ENCODE peak calls at places on chromosomes 5 and 9, in eight cellular contexts. T is stomach, D is A549, K is testis, X is body of pancreas, H is NB4, Q is Peyer's patch, L is uterus. Y is an unnamed sample.
A peak's percentile ranks its signal among the peaks of the same experiment; 100 is the strongest.

GRCh38 chr9:107174441-107174840 is 108.6 kb upstream of the RAD23B start:
- DNase-seq in H (peak; percentile 13), L (no peak), Q (no peak), T (no peak), X (no peak), D (no peak), K (no peak), Y (no peak)

GRCh38 chr5:5419291-5420210 is 2.9 kb upstream of the ICE1 start:
- DNase-seq in L (no peak), H (peak; percentile 53), X (peak; percentile 39), K (no peak), Q (no peak), T (no peak), D (peak; percentile 65), Y (no peak)

GRCh38 chr5:107314330-107314729 is 356.4 kb downstream of the EFNA5 start:
- DNase-seq in K (no peak), T (no peak), H (no peak), Q (no peak), X (no peak), D (no peak), L (no peak), Y (no peak)

GRCh38 chr5:116420540-116420939 is 154.1 kb downstream of the SEMA6A start:
- DNase-seq in X (no peak), L (no peak), Q (no peak), H (no peak), D (no peak), T (no peak), K (no peak), Y (no peak)

GRCh38 chr5:145976431-145977155 is 40.2 kb downstream of the SH3RF2 start:
- DNase-seq in Q (no peak), K (no peak), L (no peak), H (peak; percentile 61), T (no peak), X (peak; percentile 51), D (no peak), Y (no peak)

GRCh38 chr5:28408186-28408585 is 1369.8 kb upstream of the CDH9 start:
- DNase-seq in T (no peak), K (no peak), H (no peak), Q (no peak), D (peak; percentile 8), L (no peak), X (no peak), Y (no peak)

GRCh38 chr5:138937392-138938387 is 62.6 kb upstream of the LRRTM2 start:
- DNase-seq in D (no peak), L (no peak), H (no peak), X (no peak), T (peak; percentile 24), K (no peak), Q (no peak), Y (no peak)

GRCh38 chr9:98329281-98329680 is 73.8 kb upstream of the TBC1D2 start:
- DNase-seq in Q (no peak), X (no peak), T (no peak), D (no peak), H (no peak), K (no peak), L (no peak), Y (no peak)

GRCh38 chr5:85462957-85463356 is 1078.3 kb upstream of the EDIL3 start:
- DNase-seq in H (no peak), K (no peak), L (no peak), X (no peak), T (no peak), Q (no peak), D (no peak), Y (no peak)

GRCh38 chr9:78860806-78861475 is 564.0 kb downstream of the PSAT1 start:
- DNase-seq in T (no peak), X (no peak), Q (no peak), H (peak; percentile 4), L (no peak), D (no peak), K (no peak), Y (no peak)

GRCh38 chr5:157828031-157828948 is 30.7 kb downstream of the CLINT1 start:
- DNase-seq in Q (no peak), T (no peak), D (no peak), H (no peak), X (no peak), K (no peak), L (no peak), Y (no peak)

GRCh38 chr9:136665704-136666363 is 3.1 kb downstream of the EGFL7 start:
- DNase-seq in H (no peak), Q (no peak), D (peak; percentile 49), T (no peak), X (no peak), L (no peak), K (no peak), Y (no peak)

GRCh38 chr9:136666364-136667216 is 3.9 kb downstream of the EGFL7 start:
- DNase-seq in K (no peak), X (no peak), D (no peak), H (no peak), T (no peak), L (no peak), Q (no peak), Y (no peak)

GRCh38 chr9:136664000-136664798 is 1.5 kb downstream of the EGFL7 start:
- DNase-seq in T (no peak), X (no peak), D (no peak), H (no peak), K (no peak), L (no peak), Q (no peak), Y (no peak)

GRCh38 chr9:136664799-136665082 is 2.0 kb downstream of the EGFL7 start:
- DNase-seq in K (no peak), T (no peak), X (no peak), H (no peak), L (no peak), D (no peak), Q (no peak), Y (no peak)

GRCh38 chr9:136665111-136665703 is 2.5 kb downstream of the EGFL7 start:
- DNase-seq in L (no peak), D (peak; percentile 76), T (no peak), K (no peak), Q (no peak), X (no peak), H (no peak), Y (no peak)
- TF ChIP-seq POLR2A in L (no peak), D (no peak), T (no peak), K (no peak), Q (no peak), X (no peak), H (no peak), Y (no peak)

DNA sequence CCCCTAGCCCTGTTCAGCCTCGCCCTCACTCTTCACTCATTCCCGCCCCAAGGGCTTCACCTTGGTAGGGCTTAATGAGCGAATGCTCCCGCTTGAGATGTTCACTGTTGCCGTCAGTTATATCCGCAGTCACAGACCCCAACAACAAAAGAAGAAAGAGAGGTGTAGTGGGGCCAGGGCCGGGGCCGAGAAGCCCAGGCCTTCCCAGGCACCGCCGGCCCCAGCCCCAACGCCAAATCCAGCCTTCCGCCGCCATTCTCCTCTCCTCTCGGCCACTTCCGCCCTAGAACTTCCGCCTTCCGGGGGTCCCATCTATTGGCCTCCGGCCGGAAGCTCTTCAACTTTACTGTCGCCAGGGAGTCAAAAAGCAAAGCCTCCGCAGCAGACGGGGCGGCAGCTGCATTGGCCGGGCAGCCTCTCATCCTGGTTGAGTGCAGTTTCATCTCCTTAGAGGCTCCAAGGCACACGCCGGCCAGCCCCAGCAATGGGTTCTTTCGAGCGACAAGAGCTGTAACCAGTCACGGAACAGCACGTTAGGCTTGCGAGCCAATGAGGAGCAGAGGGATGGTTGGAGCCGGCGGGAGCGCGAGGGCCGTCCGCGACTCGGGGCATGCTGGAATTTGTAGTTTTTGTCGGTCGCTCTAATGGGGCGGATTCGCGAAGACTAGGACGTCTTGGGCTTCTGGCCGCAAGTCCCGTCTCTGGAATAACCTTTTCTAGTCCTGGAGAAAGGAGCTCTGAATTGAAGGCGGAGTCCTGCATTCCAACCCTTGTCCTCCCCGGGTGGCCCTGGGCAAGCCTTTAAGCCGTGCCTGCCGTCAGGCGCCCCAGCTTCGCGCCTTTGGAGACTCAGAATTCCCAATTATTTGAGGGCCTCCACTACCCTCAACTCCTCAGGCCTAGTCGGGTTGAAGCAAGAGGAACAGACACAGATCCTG is at the start of gene LMAN2:
- DNase-seq in X (peak; percentile 96), L (peak; percentile 92), T (peak; percentile 96), D (peak; percentile 94), Q (peak; percentile 93), H (peak; percentile 96), K (peak; percentile 97), Y (peak; percentile 94)
- TF ChIP-seq POLR2A in X (peak; percentile 82), L (peak; percentile 46), T (no peak), D (peak; percentile 73), Q (peak; percentile 59), H (peak; percentile 77), K (no peak), Y (peak; percentile 81)

GRCh38 chr9:124860582-124861341 is 995 bp downstream of the RPL35 start:
- DNase-seq in K (no peak), L (no peak), X (no peak), T (no peak), Q (no peak), H (peak; percentile 19), D (no peak), Y (no peak)
- TF ChIP-seq POLR2A in K (no peak), L (no peak), X (no peak), T (no peak), Q (no peak), H (no peak), D (no peak), Y (no peak)

GRCh38 chr5:1159774-1160406 is 41.5 kb upstream of the SLC6A19 start:
- DNase-seq in Q (peak; percentile 13), D (no peak), H (no peak), X (no peak), T (no peak), K (no peak), L (no peak), Y (no peak)

GRCh38 chr5:1162276-1162675 is 39.1 kb upstream of the SLC6A19 start:
- DNase-seq in D (no peak), K (no peak), L (no peak), X (no peak), Q (peak; percentile 46), T (no peak), H (no peak), Y (no peak)

GRCh38 chr5:1161832-1162229 is 39.6 kb upstream of the SLC6A19 start:
- DNase-seq in D (no peak), T (peak; percentile 85), Q (peak; percentile 76), K (peak; percentile 94), L (no peak), X (peak; percentile 85), H (no peak), Y (peak; percentile 60)

GRCh38 chr5:1162729-1163128 is 38.7 kb upstream of the SLC6A19 start:
- DNase-seq in K (no peak), X (no peak), L (no peak), Q (no peak), T (no peak), D (no peak), H (peak; percentile 32), Y (no peak)

DNA sequence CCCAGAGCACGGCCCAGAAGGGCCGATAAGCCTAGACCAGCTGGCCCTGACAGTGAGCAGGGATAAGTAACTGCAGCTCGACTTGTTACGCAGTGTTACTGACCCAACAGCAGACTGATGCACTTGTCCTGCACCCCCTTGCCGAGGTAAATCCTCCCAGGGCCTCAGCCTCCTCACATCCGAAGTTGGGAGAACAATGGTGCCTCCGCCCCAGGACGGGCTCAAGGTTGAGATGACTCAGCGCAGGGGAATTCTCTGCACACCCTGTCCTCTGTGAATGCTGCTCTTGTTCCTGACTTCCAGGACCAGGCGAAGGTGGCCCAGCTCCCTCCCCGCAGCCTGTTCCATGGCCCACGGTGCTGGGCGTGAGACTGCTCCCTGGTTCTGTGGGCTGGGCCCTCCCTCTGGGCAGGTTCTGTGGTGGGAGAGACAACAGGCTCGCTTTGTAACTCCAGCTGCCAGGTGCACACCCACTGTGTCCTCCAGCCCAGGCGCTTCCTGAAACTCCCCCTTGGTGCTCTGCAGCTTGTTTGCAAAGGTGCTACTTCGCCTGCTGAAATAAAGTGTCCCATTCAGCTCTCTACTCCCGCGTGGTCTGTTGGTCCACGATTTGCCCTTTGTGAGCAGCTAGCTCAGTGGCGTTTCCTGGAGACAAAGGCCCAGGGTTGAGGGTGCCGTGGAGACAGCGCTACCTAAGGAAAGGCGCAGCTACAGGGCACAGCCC is 40.1 kb upstream of the SLC6A19 start:
- DNase-seq in T (peak; percentile 56), K (peak; percentile 57), Q (peak; percentile 80), H (no peak), L (no peak), D (no peak), X (peak; percentile 76), Y (peak; percentile 65)
- TF ChIP-seq POLR2A in T (no peak), K (no peak), Q (no peak), H (no peak), L (no peak), D (no peak), X (peak; percentile 48), Y (no peak)